ENCODE peak calls at places on chromosome 12, in five cellular contexts. U, J, Y, O and C are unnamed samples.

GRCh38 chr12:44875954-44876553 is at the start of gene NELL2:
- DNase-seq in U (peak), J (peak), Y (peak), O (no peak), C (peak)

GRCh38 chr12:132046561-132046960 is 96.8 kb downstream of the EP400 start:
- DNase-seq in U (peak), J (no peak), Y (no peak), O (peak), C (peak)

GRCh38 chr12:63897931-63898330 is 53.4 kb downstream of the SRGAP1 start:
- DNase-seq in U (no peak), J (no peak), Y (no peak), O (no peak), C (peak)

GRCh38 chr12:62783881-62784280 is 151.1 kb downstream of the PPM1H start:
- DNase-seq in U (no peak), J (no peak), Y (no peak), O (no peak), C (no peak)

GRCh38 chr12:19946549-19946948 is 421.8 kb upstream of the PDE3A start:
- DNase-seq in U (no peak), J (no peak), Y (no peak), O (peak), C (no peak)

GRCh38 chr12:50642035-50642451 is 121.9 kb upstream of the ATF1 start:
- DNase-seq in U (no peak), J (no peak), Y (no peak), O (no peak), C (no peak)

GRCh38 chr12:121830134-121830533 is 26.3 kb downstream of the SETD1B start:
- DNase-seq in U (no peak), J (no peak), Y (peak), O (no peak), C (no peak)

GRCh38 chr12:84397279-84397678 is 515.3 kb downstream of the SLC6A15 start:
- DNase-seq in U (no peak), J (no peak), Y (no peak), O (peak), C (no peak)